ENCODE peak calls at places on chromosomes 6 and 20, in five cellular contexts. H, Q, G, K and B are unnamed samples.

GRCh38 chr6:169362501-169363121 is 109.0 kb upstream of the THBS2 start:
- DNase-seq in H (no peak), Q (no peak), G (no peak), K (no peak), B (no peak)

GRCh38 chr6:106622412-106622811 is 6.9 kb downstream of the RTN4IP1 start:
- DNase-seq in H (no peak), Q (no peak), G (no peak), K (no peak), B (no peak)

GRCh38 chr6:28807682-28808280 is 116.0 kb downstream of the TRIM27 start:
- DNase-seq in H (no peak), Q (no peak), G (no peak), K (peak; percentile 6), B (no peak)

GRCh38 chr20:42007251-42007650 is 389.1 kb upstream of the CHD6 start:
- DNase-seq in H (no peak), Q (no peak), G (no peak), K (no peak), B (no peak)

GRCh38 chr6:3347237-3347636 is 88.5 kb downstream of the PSMG4 start:
- DNase-seq in H (no peak), Q (no peak), G (no peak), K (no peak), B (no peak)

GRCh38 chr20:48283470-48284110 is 498.3 kb upstream of the SULF2 start:
- DNase-seq in H (no peak), Q (no peak), G (no peak), K (no peak), B (no peak)

GRCh38 chr6:33160728-33161323 is 31.4 kb downstream of the COL11A2 start:
- DNase-seq in H (no peak), Q (no peak), G (no peak), K (peak; percentile 78), B (no peak)

GRCh38 chr20:63738687-63739128 is 868 bp upstream of the SLC2A4RG start:
- DNase-seq in H (no peak), Q (no peak), G (no peak), K (no peak), B (no peak)

GRCh38 chr6:89644864-89645263 is 6.3 kb upstream of the LYRM2 start:
- DNase-seq in H (no peak), Q (no peak), G (no peak), K (no peak), B (no peak)

GRCh38 chr6:53044071-53044470 is 21.1 kb upstream of the FBXO9 start:
- DNase-seq in H (no peak), Q (no peak), G (no peak), K (no peak), B (no peak)

GRCh38 chr6:109187399-109188114 is 92.2 kb downstream of the CEP57L1 start:
- DNase-seq in H (peak; percentile 55), Q (peak; percentile 53), G (peak; percentile 4), K (peak; percentile 30), B (peak; percentile 78)

GRCh38 chr6:75204959-75205775 is 686 bp downstream of the COL12A1 start:
- DNase-seq in H (no peak), Q (peak; percentile 22), G (no peak), K (no peak), B (no peak)

GRCh38 chr6:149751239-149751638 is 1.7 kb downstream of the PCMT1 start:
- DNase-seq in H (no peak), Q (no peak), G (no peak), K (no peak), B (no peak)

GRCh38 chr6:95846652-95847051 is 169.1 kb upstream of the FUT9 start:
- DNase-seq in H (no peak), Q (no peak), G (no peak), K (no peak), B (no peak)

GRCh38 chr6:112780498-112781096 is 433.5 kb downstream of the RFPL4B start:
- DNase-seq in H (no peak), Q (no peak), G (no peak), K (peak; percentile 11), B (peak; percentile 75)

GRCh38 chr20:58880441-58880840 is 27.9 kb downstream of the GNAS start:
- DNase-seq in H (no peak), Q (no peak), G (no peak), K (no peak), B (no peak)

GRCh38 chr20:25178563-25179438 is 16.7 kb upstream of the ENTPD6 start:
- DNase-seq in H (no peak), Q (no peak), G (no peak), K (no peak), B (no peak)

GRCh38 chr6:38193486-38194281 is 374.2 kb downstream of the ZFAND3 start:
- DNase-seq in H (no peak), Q (no peak), G (no peak), K (no peak), B (peak; percentile 38)

GRCh38 chr20:37315293-37316110 is 26.0 kb downstream of the MANBAL start:
- DNase-seq in H (no peak), Q (no peak), G (no peak), K (no peak), B (no peak)

GRCh38 chr6:121237859-121238258 is 96.4 kb downstream of the TBC1D32 start:
- DNase-seq in H (no peak), Q (no peak), G (no peak), K (no peak), B (no peak)

GRCh38 chr20:35820715-35821114 is 48.9 kb downstream of the PHF20 start:
- DNase-seq in H (no peak), Q (no peak), G (no peak), K (no peak), B (no peak)

GRCh38 chr6:13666194-13667105 is 45.2 kb downstream of the RANBP9 start:
- DNase-seq in H (no peak), Q (no peak), G (no peak), K (no peak), B (no peak)

GRCh38 chr6:96626749-96627353 is 63.9 kb downstream of the FHL5 start:
- DNase-seq in H (no peak), Q (no peak), G (no peak), K (no peak), B (no peak)

GRCh38 chr6:14455442-14455841 is 337.9 kb downstream of the CD83 start:
- DNase-seq in H (no peak), Q (no peak), G (no peak), K (no peak), B (no peak)

GRCh38 chr6:151078655-151079054 is 161.1 kb upstream of the AKAP12 start:
- DNase-seq in H (no peak), Q (no peak), G (no peak), K (no peak), B (no peak)

GRCh38 chr6:9095671-9096260 is 660.4 kb upstream of the SLC35B3 start:
- DNase-seq in H (no peak), Q (no peak), G (no peak), K (no peak), B (no peak)

GRCh38 chr20:49452011-49452482 is 30.4 kb downstream of the KCNB1 start:
- DNase-seq in H (no peak), Q (no peak), G (no peak), K (no peak), B (no peak)

GRCh38 chr6:124131779-124132178 is 328.1 kb downstream of the NKAIN2 start:
- DNase-seq in H (no peak), Q (no peak), G (no peak), K (no peak), B (no peak)

GRCh38 chr6:50712291-50712690 is 1.0 kb upstream of the TFAP2D start:
- DNase-seq in H (no peak), Q (no peak), G (no peak), K (no peak), B (no peak)

GRCh38 chr6:52543729-52544324 is 33.0 kb downstream of the TRAM2 start:
- DNase-seq in H (no peak), Q (no peak), G (no peak), K (no peak), B (no peak)

GRCh38 chr6:100463685-100464161 is 998 bp downstream of the SIM1 start:
- DNase-seq in H (no peak), Q (no peak), G (no peak), K (no peak), B (no peak)

GRCh38 chr6:30311669-30312068 is 15.1 kb upstream of the TRIM39 start:
- DNase-seq in H (no peak), Q (no peak), G (no peak), K (no peak), B (no peak)

GRCh38 chr6:90464507-90464906 is 122.4 kb downstream of the MAP3K7 start:
- DNase-seq in H (no peak), Q (no peak), G (no peak), K (no peak), B (no peak)

GRCh38 chr6:121436966-121437756 is 1.7 kb downstream of the GJA1 start:
- DNase-seq in H (peak; percentile 0), Q (peak; percentile 13), G (no peak), K (peak; percentile 15), B (no peak)

GRCh38 chr6:126657556-126658129 is 317.7 kb downstream of the CENPW start:
- DNase-seq in H (no peak), Q (no peak), G (no peak), K (no peak), B (no peak)

GRCh38 chr6:123810214-123810613 is 6.5 kb downstream of the NKAIN2 start:
- DNase-seq in H (no peak), Q (no peak), G (no peak), K (no peak), B (no peak)

GRCh38 chr6:48560408-48560807 is 449.4 kb upstream of the PTCHD4 start:
- DNase-seq in H (no peak), Q (no peak), G (no peak), K (no peak), B (no peak)

GRCh38 chr6:52834481-52834880 is 6.1 kb downstream of the GSTA5 start:
- DNase-seq in H (no peak), Q (no peak), G (no peak), K (no peak), B (no peak)

GRCh38 chr6:53496797-53497196 is 48.1 kb downstream of the GCLC start:
- DNase-seq in H (no peak), Q (no peak), G (no peak), K (no peak), B (no peak)